ENCODE peak calls at places on chromosomes 16 and 17, in eight cellular contexts. One of them, this sample, is unnamed.

GRCh38 chr17:76385892-76386786 is 1.7 kb downstream of the SPHK1 start:
- DNase-seq in neural progenitor cell: peak; percentile 84
- DNase-seq in AG04450: no peak
- DNase-seq in PC-9: peak; percentile 57
- DNase-seq in heart right ventricle: peak; percentile 86
- DNase-seq in hepatocyte: peak; percentile 82
- DNase-seq in kidney: peak; percentile 91
- DNase-seq in PC-3: peak; percentile 88
- DNase-seq in this sample: no peak

GRCh38 chr17:40901981-40902862 is 17.2 kb upstream of the KRT20 start:
- DNase-seq in hepatocyte: peak; percentile 84
- DNase-seq in PC-9: peak; percentile 97
- DNase-seq in kidney: no peak
- DNase-seq in neural progenitor cell: no peak
- DNase-seq in PC-3: peak; percentile 95
- DNase-seq in heart right ventricle: no peak
- DNase-seq in AG04450: no peak
- DNase-seq in this sample: no peak

GRCh38 chr16:69917739-69918138 is 33.4 kb upstream of the CLEC18A start:
- DNase-seq in PC-3: peak; percentile 91
- DNase-seq in heart right ventricle: peak; percentile 35
- DNase-seq in kidney: peak; percentile 88
- DNase-seq in AG04450: peak; percentile 86
- DNase-seq in neural progenitor cell: peak; percentile 76
- DNase-seq in PC-9: peak; percentile 95
- DNase-seq in hepatocyte: peak; percentile 87
- DNase-seq in this sample: no peak

GRCh38 chr17:45311406-45311761 is 5.4 kb downstream of the MAP3K14 start:
- DNase-seq in neural progenitor cell: peak; percentile 21
- DNase-seq in heart right ventricle: no peak
- DNase-seq in hepatocyte: no peak
- DNase-seq in PC-3: no peak
- DNase-seq in PC-9: no peak
- DNase-seq in kidney: no peak
- DNase-seq in AG04450: no peak
- DNase-seq in this sample: no peak

GRCh38 chr16:30853758-30854157 is 40.1 kb downstream of the BCL7C start:
- DNase-seq in kidney: no peak
- DNase-seq in PC-3: peak; percentile 66
- DNase-seq in neural progenitor cell: no peak
- DNase-seq in PC-9: peak; percentile 95
- DNase-seq in AG04450: no peak
- DNase-seq in heart right ventricle: no peak
- DNase-seq in hepatocyte: no peak
- DNase-seq in this sample: no peak

GRCh38 chr16:80285089-80285488 is 255.7 kb upstream of the DYNLRB2 start:
- DNase-seq in heart right ventricle: no peak
- DNase-seq in PC-9: no peak
- DNase-seq in kidney: no peak
- DNase-seq in hepatocyte: peak; percentile 39
- DNase-seq in AG04450: peak; percentile 47
- DNase-seq in neural progenitor cell: no peak
- DNase-seq in PC-3: no peak
- DNase-seq in this sample: no peak

GRCh38 chr16:46673320-46674013 is 15.5 kb downstream of the VPS35 start:
- DNase-seq in PC-9: no peak
- DNase-seq in hepatocyte: peak; percentile 80
- DNase-seq in neural progenitor cell: peak; percentile 79
- DNase-seq in heart right ventricle: peak; percentile 41
- DNase-seq in AG04450: no peak
- DNase-seq in kidney: no peak
- DNase-seq in PC-3: peak; percentile 60
- DNase-seq in this sample: no peak

GRCh38 chr17:74277935-74278334 is 3.9 kb downstream of the DNAI2 start:
- DNase-seq in AG04450: no peak
- DNase-seq in heart right ventricle: no peak
- DNase-seq in neural progenitor cell: no peak
- DNase-seq in kidney: no peak
- DNase-seq in PC-3: no peak
- DNase-seq in hepatocyte: no peak
- DNase-seq in PC-9: no peak
- DNase-seq in this sample: no peak

GRCh38 chr16:85556456-85557082 is 56.6 kb upstream of the GSE1 start:
- DNase-seq in kidney: peak; percentile 90
- DNase-seq in PC-3: peak; percentile 29
- DNase-seq in neural progenitor cell: peak; percentile 71
- DNase-seq in AG04450: no peak
- DNase-seq in PC-9: no peak
- DNase-seq in hepatocyte: peak; percentile 64
- DNase-seq in heart right ventricle: peak; percentile 69
- DNase-seq in this sample: no peak

GRCh38 chr17:5500804-5501391 is 14.5 kb downstream of the MIS12 start:
- DNase-seq in PC-9: no peak
- DNase-seq in kidney: peak; percentile 93
- DNase-seq in PC-3: peak; percentile 54
- DNase-seq in AG04450: peak; percentile 88
- DNase-seq in neural progenitor cell: peak; percentile 100
- DNase-seq in hepatocyte: peak; percentile 97
- DNase-seq in heart right ventricle: peak; percentile 67
- DNase-seq in this sample: peak; percentile 25

GRCh38 chr17:2137342-2138098 is 82.6 kb downstream of the HIC1 start:
- DNase-seq in heart right ventricle: no peak
- DNase-seq in PC-3: no peak
- DNase-seq in hepatocyte: peak; percentile 39
- DNase-seq in neural progenitor cell: peak; percentile 84
- DNase-seq in kidney: no peak
- DNase-seq in PC-9: no peak
- DNase-seq in AG04450: no peak
- DNase-seq in this sample: no peak

GRCh38 chr16:74556375-74556922 is 50.5 kb downstream of the GLG1 start:
- DNase-seq in kidney: no peak
- DNase-seq in PC-9: peak; percentile 44
- DNase-seq in PC-3: peak; percentile 58
- DNase-seq in neural progenitor cell: no peak
- DNase-seq in hepatocyte: no peak
- DNase-seq in heart right ventricle: no peak
- DNase-seq in AG04450: no peak
- DNase-seq in this sample: no peak

GRCh38 chr17:65629234-65629690 is 67.8 kb upstream of the AXIN2 start:
- DNase-seq in PC-9: peak; percentile 48
- DNase-seq in kidney: no peak
- DNase-seq in hepatocyte: no peak
- DNase-seq in PC-3: no peak
- DNase-seq in AG04450: no peak
- DNase-seq in heart right ventricle: no peak
- DNase-seq in neural progenitor cell: no peak
- DNase-seq in this sample: no peak

GRCh38 chr17:81457917-81458555 is 54.6 kb downstream of the ACTG1 start:
- DNase-seq in PC-3: no peak
- DNase-seq in neural progenitor cell: no peak
- DNase-seq in hepatocyte: no peak
- DNase-seq in PC-9: no peak
- DNase-seq in AG04450: no peak
- DNase-seq in kidney: no peak
- DNase-seq in heart right ventricle: no peak
- DNase-seq in this sample: no peak

GRCh38 chr17:18919963-18920362 is 32.0 kb upstream of the SLC5A10 start:
- DNase-seq in kidney: peak; percentile 45
- DNase-seq in hepatocyte: peak; percentile 40
- DNase-seq in heart right ventricle: no peak
- DNase-seq in neural progenitor cell: no peak
- DNase-seq in PC-9: no peak
- DNase-seq in PC-3: no peak
- DNase-seq in AG04450: no peak
- DNase-seq in this sample: no peak

GRCh38 chr16:86049641-86050040 is 150.7 kb downstream of the IRF8 start:
- DNase-seq in kidney: peak; percentile 13
- DNase-seq in PC-9: no peak
- DNase-seq in neural progenitor cell: no peak
- DNase-seq in PC-3: no peak
- DNase-seq in hepatocyte: no peak
- DNase-seq in heart right ventricle: no peak
- DNase-seq in AG04450: no peak
- DNase-seq in this sample: no peak

GRCh38 chr17:45021607-45022287 is 29.7 kb downstream of the DCAKD start:
- DNase-seq in hepatocyte: peak; percentile 89
- DNase-seq in heart right ventricle: peak; percentile 44
- DNase-seq in kidney: peak; percentile 90
- DNase-seq in PC-3: peak; percentile 79
- DNase-seq in PC-9: no peak
- DNase-seq in AG04450: no peak
- DNase-seq in neural progenitor cell: peak; percentile 87
- DNase-seq in this sample: peak; percentile 44

GRCh38 chr16:29306201-29306600 is 100.3 kb downstream of the NPIPB11 start:
- DNase-seq in AG04450: no peak
- DNase-seq in neural progenitor cell: no peak
- DNase-seq in heart right ventricle: no peak
- DNase-seq in hepatocyte: no peak
- DNase-seq in kidney: peak; percentile 40
- DNase-seq in PC-9: no peak
- DNase-seq in PC-3: no peak
- DNase-seq in this sample: no peak

GRCh38 chr17:76674600-76674999 is 31.0 kb upstream of the ST6GALNAC1 start:
- DNase-seq in AG04450: no peak
- DNase-seq in hepatocyte: no peak
- DNase-seq in heart right ventricle: no peak
- DNase-seq in PC-3: no peak
- DNase-seq in neural progenitor cell: no peak
- DNase-seq in kidney: no peak
- DNase-seq in PC-9: no peak
- DNase-seq in this sample: no peak

GRCh38 chr17:2982854-2983636 is 80.4 kb downstream of the OR1D5 start:
- DNase-seq in heart right ventricle: peak; percentile 69
- DNase-seq in hepatocyte: peak; percentile 73
- DNase-seq in PC-3: no peak
- DNase-seq in neural progenitor cell: no peak
- DNase-seq in kidney: no peak
- DNase-seq in AG04450: peak; percentile 77
- DNase-seq in PC-9: no peak
- DNase-seq in this sample: peak; percentile 63

GRCh38 chr17:50472286-50472685 is 3.6 kb upstream of the CHAD start:
- DNase-seq in heart right ventricle: no peak
- DNase-seq in PC-9: no peak
- DNase-seq in neural progenitor cell: no peak
- DNase-seq in AG04450: no peak
- DNase-seq in kidney: no peak
- DNase-seq in hepatocyte: no peak
- DNase-seq in PC-3: no peak
- DNase-seq in this sample: no peak

GRCh38 chr16:53090271-53090590 is 35.4 kb downstream of the CHD9 start:
- DNase-seq in PC-3: no peak
- DNase-seq in kidney: no peak
- DNase-seq in AG04450: no peak
- DNase-seq in neural progenitor cell: no peak
- DNase-seq in PC-9: no peak
- DNase-seq in heart right ventricle: no peak
- DNase-seq in hepatocyte: no peak
- DNase-seq in this sample: no peak
- H3K4me3 ChIP-seq in PC-3: no peak overlapping the region
- H3K4me3 ChIP-seq in kidney: no peak overlapping the region
- H3K4me3 ChIP-seq in AG04450: peak overlapping the region; percentile 29
- H3K4me3 ChIP-seq in neural progenitor cell: peak overlapping the region; percentile 3
- H3K4me3 ChIP-seq in PC-9: no peak overlapping the region
- H3K4me3 ChIP-seq in heart right ventricle: no peak overlapping the region
- H3K4me3 ChIP-seq in hepatocyte: no peak overlapping the region
- H3K4me3 ChIP-seq in this sample: no peak overlapping the region

GRCh38 chr16:88338896-88339295 is 43.9 kb upstream of the ZNF469 start:
- DNase-seq in kidney: peak; percentile 41
- DNase-seq in neural progenitor cell: no peak
- DNase-seq in AG04450: no peak
- DNase-seq in hepatocyte: no peak
- DNase-seq in heart right ventricle: no peak
- DNase-seq in PC-3: no peak
- DNase-seq in PC-9: no peak
- DNase-seq in this sample: no peak

GRCh38 chr16:88339926-88340754 is 42.6 kb upstream of the ZNF469 start:
- DNase-seq in neural progenitor cell: no peak
- DNase-seq in hepatocyte: no peak
- DNase-seq in PC-3: peak; percentile 25
- DNase-seq in kidney: peak; percentile 60
- DNase-seq in heart right ventricle: no peak
- DNase-seq in AG04450: no peak
- DNase-seq in PC-9: no peak
- DNase-seq in this sample: no peak

GRCh38 chr16:88337021-88337420 is 45.7 kb upstream of the ZNF469 start:
- DNase-seq in hepatocyte: no peak
- DNase-seq in AG04450: no peak
- DNase-seq in kidney: peak; percentile 6
- DNase-seq in heart right ventricle: no peak
- DNase-seq in PC-3: no peak
- DNase-seq in neural progenitor cell: no peak
- DNase-seq in PC-9: no peak
- DNase-seq in this sample: no peak

GRCh38 chr16:88337538-88337937 is 45.2 kb upstream of the ZNF469 start:
- DNase-seq in PC-3: no peak
- DNase-seq in AG04450: no peak
- DNase-seq in PC-9: no peak
- DNase-seq in neural progenitor cell: no peak
- DNase-seq in hepatocyte: no peak
- DNase-seq in heart right ventricle: no peak
- DNase-seq in kidney: peak; percentile 8
- DNase-seq in this sample: no peak

GRCh38 chr16:88338111-88338510 is 44.6 kb upstream of the ZNF469 start:
- DNase-seq in PC-3: no peak
- DNase-seq in kidney: peak; percentile 56
- DNase-seq in heart right ventricle: no peak
- DNase-seq in PC-9: no peak
- DNase-seq in AG04450: no peak
- DNase-seq in hepatocyte: no peak
- DNase-seq in neural progenitor cell: no peak
- DNase-seq in this sample: no peak
- TF ChIP-seq CTCF in PC-3: no peak
- TF ChIP-seq CTCF in kidney: no peak
- TF ChIP-seq CTCF in heart right ventricle: no peak
- TF ChIP-seq CTCF in PC-9: peak; percentile 45
- TF ChIP-seq CTCF in AG04450: no peak
- TF ChIP-seq CTCF in hepatocyte: no peak
- TF ChIP-seq CTCF in neural progenitor cell: no peak
- TF ChIP-seq CTCF in this sample: no peak

DNA sequence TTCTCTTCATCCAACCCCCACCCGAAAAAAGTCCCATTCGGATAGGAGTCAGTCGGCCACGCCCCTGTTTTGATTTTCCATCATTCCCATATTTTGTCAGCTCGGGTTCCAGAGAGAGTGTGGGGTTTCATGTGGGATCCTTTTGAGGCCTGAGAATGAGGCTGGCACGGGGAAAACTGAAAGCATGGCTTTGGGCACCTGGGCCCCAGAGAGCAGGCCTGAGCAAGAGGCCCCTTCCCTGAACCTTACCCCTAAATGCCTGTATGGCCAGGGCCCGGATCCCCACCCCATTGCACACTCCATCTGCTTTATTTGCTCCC is 4.6 kb upstream of the HOXB4 start:
- DNase-seq in heart right ventricle: no peak
- DNase-seq in hepatocyte: no peak
- DNase-seq in PC-3: no peak
- DNase-seq in AG04450: no peak
- DNase-seq in neural progenitor cell: no peak
- DNase-seq in PC-9: no peak
- DNase-seq in kidney: no peak
- DNase-seq in this sample: no peak
- H3K4me3 ChIP-seq in heart right ventricle: peak overlapping the region; percentile 26
- H3K4me3 ChIP-seq in hepatocyte: peak overlapping the region; percentile 39
- H3K4me3 ChIP-seq in PC-3: no peak overlapping the region
- H3K4me3 ChIP-seq in AG04450: peak overlapping the region; percentile 90
- H3K4me3 ChIP-seq in neural progenitor cell: no peak overlapping the region
- H3K4me3 ChIP-seq in PC-9: no peak overlapping the region
- H3K4me3 ChIP-seq in kidney: peak overlapping the region; percentile 77
- H3K4me3 ChIP-seq in this sample: no peak overlapping the region

GRCh38 chr16:27455700-27456099 is 53.7 kb downstream of the IL21R start:
- DNase-seq in hepatocyte: no peak
- DNase-seq in neural progenitor cell: no peak
- DNase-seq in heart right ventricle: no peak
- DNase-seq in PC-3: no peak
- DNase-seq in kidney: peak; percentile 48
- DNase-seq in AG04450: no peak
- DNase-seq in PC-9: no peak
- DNase-seq in this sample: no peak
- TF ChIP-seq CTCF in hepatocyte: no peak
- TF ChIP-seq CTCF in neural progenitor cell: no peak
- TF ChIP-seq CTCF in heart right ventricle: no peak
- TF ChIP-seq CTCF in PC-3: no peak
- TF ChIP-seq CTCF in kidney: no peak
- TF ChIP-seq CTCF in AG04450: no peak
- TF ChIP-seq CTCF in PC-9: no peak
- TF ChIP-seq CTCF in this sample: no peak